ENCODE peak calls at places on chromosomes 2 and 18, in seven cellular contexts. L is right cardiac atrium; V is effector memory CD4-positive, alpha-beta T cell; G is RCC 7860; M is psoas muscle; S is stimulated activated CD4-positive, alpha-beta T cell treated with anti-CD3 and anti-CD28 coated beads, Interleukin-2, amount 100 ng/mL, for 48 hours; F is activated T-cell treated with anti-CD3 and anti-CD28 coated beads for 4 hours. B is an unnamed sample.

GRCh38 chr2:237904806-237905599 is 45.6 kb downstream of the RAMP1 start:
- DNase-seq in L (peak), V (no peak), G (no peak), M (peak), S (no peak), F (no peak), B (peak)

GRCh38 chr2:44926957-44927356 is 14.5 kb upstream of the SIX3 start:
- DNase-seq in L (no peak), V (no peak), G (no peak), M (no peak), S (no peak), F (no peak), B (no peak)

GRCh38 chr2:9149388-9149660 is 57.3 kb upstream of the ASAP2 start:
- DNase-seq in L (no peak), V (no peak), G (no peak), M (no peak), S (no peak), F (no peak), B (no peak)

GRCh38 chr2:76599732-76600368 is 889.1 kb upstream of the GCFC2 start:
- DNase-seq in L (no peak), V (no peak), G (peak), M (peak), S (no peak), F (no peak), B (peak)

GRCh38 chr2:20415511-20415918 is 31.4 kb upstream of the RHOB start:
- DNase-seq in L (no peak), V (no peak), G (no peak), M (no peak), S (no peak), F (no peak), B (no peak)

GRCh38 chr18:33495278-33495677 is 54.8 kb upstream of the CCDC178 start:
- DNase-seq in L (no peak), V (no peak), G (no peak), M (no peak), S (no peak), F (no peak), B (no peak)

GRCh38 chr2:216491757-216492635 is 6.6 kb upstream of the RPL37A start:
- DNase-seq in L (no peak), V (no peak), G (no peak), M (no peak), S (no peak), F (no peak), B (no peak)

GRCh38 chr2:227464356-227464755 is 7.6 kb upstream of the AGFG1 start:
- DNase-seq in L (no peak), V (no peak), G (no peak), M (no peak), S (no peak), F (no peak), B (no peak)

GRCh38 chr2:13558368-13558767 is 841.6 kb downstream of the TRIB2 start:
- DNase-seq in L (no peak), V (no peak), G (peak), M (no peak), S (no peak), F (no peak), B (no peak)

GRCh38 chr2:230938516-230939065 is 13.5 kb upstream of the GPR55 start:
- DNase-seq in L (no peak), V (no peak), G (no peak), M (no peak), S (no peak), F (no peak), B (no peak)

GRCh38 chr2:235848055-235848454 is 320.1 kb downstream of the GBX2 start:
- DNase-seq in L (no peak), V (no peak), G (no peak), M (no peak), S (no peak), F (no peak), B (no peak)

GRCh38 chr2:138503652-138504051 is 2.1 kb downstream of the SPOPL start:
- DNase-seq in L (no peak), V (no peak), G (no peak), M (no peak), S (no peak), F (no peak), B (no peak)

GRCh38 chr2:74597456-74597855 is 42.9 kb downstream of the DOK1 start:
- DNase-seq in L (no peak), V (no peak), G (no peak), M (no peak), S (no peak), F (no peak), B (no peak)

GRCh38 chr2:111071480-111072143 is 49.1 kb upstream of the BCL2L11 start:
- DNase-seq in L (no peak), V (no peak), G (peak), M (no peak), S (no peak), F (no peak), B (no peak)

GRCh38 chr2:74576830-74577229 is 22.3 kb downstream of the DOK1 start:
- DNase-seq in L (no peak), V (no peak), G (no peak), M (no peak), S (no peak), F (no peak), B (peak)

GRCh38 chr2:236284208-236284607 is 20.0 kb upstream of the ASB18 start:
- DNase-seq in L (no peak), V (no peak), G (no peak), M (no peak), S (no peak), F (no peak), B (no peak)

GRCh38 chr18:24128700-24129099 is 10.2 kb upstream of the CABYR start:
- DNase-seq in L (no peak), V (no peak), G (no peak), M (no peak), S (no peak), F (no peak), B (no peak)

GRCh38 chr2:85878719-85879390 is 9.9 kb downstream of the ST3GAL5 start:
- DNase-seq in L (no peak), V (no peak), G (peak), M (no peak), S (no peak), F (no peak), B (no peak)

GRCh38 chr2:117888897-117889296 is 74.4 kb downstream of the DDX18 start:
- DNase-seq in L (no peak), V (no peak), G (no peak), M (no peak), S (no peak), F (no peak), B (no peak)

GRCh38 chr2:224901121-224901676 is 141.1 kb downstream of the DOCK10 start:
- DNase-seq in L (no peak), V (no peak), G (no peak), M (no peak), S (no peak), F (no peak), B (no peak)

GRCh38 chr2:25879133-25879730 is 945 bp upstream of the ASXL2 start:
- DNase-seq in L (no peak), V (no peak), G (peak), M (no peak), S (no peak), F (no peak), B (no peak)

GRCh38 chr2:128369126-128369555 is 50.5 kb upstream of the HS6ST1 start:
- DNase-seq in L (no peak), V (no peak), G (no peak), M (peak), S (no peak), F (no peak), B (no peak)

GRCh38 chr18:48454146-48454796 is 45.1 kb upstream of the ZBTB7C start:
- DNase-seq in L (no peak), V (no peak), G (no peak), M (no peak), S (no peak), F (no peak), B (no peak)

GRCh38 chr2:73212448-73213176 is 1.4 kb upstream of the SMYD5 start:
- DNase-seq in L (peak), V (peak), G (peak), M (peak), S (peak), F (peak), B (peak)

GRCh38 chr18:74831571-74832250 is 234.0 kb downstream of the ZNF407 start:
- DNase-seq in L (no peak), V (no peak), G (no peak), M (no peak), S (no peak), F (no peak), B (no peak)

GRCh38 chr2:227697013-227697412 is 20.8 kb downstream of the SLC19A3 start:
- DNase-seq in L (no peak), V (no peak), G (no peak), M (no peak), S (no peak), F (no peak), B (no peak)

GRCh38 chr18:79916546-79917350 is 34.7 kb downstream of the SLC66A2 start:
- DNase-seq in L (no peak), V (no peak), G (no peak), M (peak), S (no peak), F (no peak), B (no peak)

GRCh38 chr2:151823651-151824050 is 4.6 kb downstream of the ARL5A start:
- DNase-seq in L (no peak), V (no peak), G (no peak), M (no peak), S (no peak), F (no peak), B (no peak)

GRCh38 chr2:27792759-27793158 is 21.2 kb downstream of the MRPL33 start:
- DNase-seq in L (no peak), V (no peak), G (no peak), M (no peak), S (no peak), F (no peak), B (no peak)

GRCh38 chr2:74860079-74860478 is 26.2 kb downstream of the HK2 start:
- DNase-seq in L (no peak), V (no peak), G (no peak), M (no peak), S (no peak), F (no peak), B (no peak)

GRCh38 chr18:40852406-40852805 is 1102.6 kb upstream of the PIK3C3 start:
- DNase-seq in L (no peak), V (no peak), G (peak), M (no peak), S (no peak), F (no peak), B (no peak)

B was measured in heart right ventricle.